ENCODE peak calls at places on chromosomes 5 and 9, in six cellular contexts. Q is GM12878, B is GM12891, D is HepG2, T is H1, M is K562. H is an unnamed sample.

GRCh38 chr5:177475563-177476427 is 2.4 kb upstream of the DBN1 start:
- DNase-seq in Q (no peak), B (no peak), D (no peak), T (no peak), M (no peak), H (no peak)

GRCh38 chr5:92729088-92729487 is 851.9 kb downstream of the NR2F1-AS1 start:
- DNase-seq in Q (no peak), B (no peak), D (no peak), T (no peak), M (no peak), H (no peak)

GRCh38 chr5:138714694-138715093 is 38.5 kb upstream of the CTNNA1 start:
- DNase-seq in Q (no peak), B (no peak), D (no peak), T (no peak), M (no peak), H (no peak)

GRCh38 chr5:83827111-83827541 is 106.5 kb upstream of the HAPLN1 start:
- DNase-seq in Q (no peak), B (no peak), D (no peak), T (no peak), M (no peak), H (no peak)

GRCh38 chr9:86843182-86843581 is 104.1 kb downstream of the GAS1 start:
- DNase-seq in Q (no peak), B (no peak), D (no peak), T (no peak), M (no peak), H (no peak)

GRCh38 chr5:28766565-28767158 is 1728.3 kb upstream of the CDH9 start:
- DNase-seq in Q (no peak), B (no peak), D (peak), T (no peak), M (no peak), H (no peak)

GRCh38 chr9:106994463-106994862 is 131.5 kb downstream of the ZNF462 start:
- DNase-seq in Q (no peak), B (no peak), D (no peak), T (no peak), M (no peak), H (no peak)

GRCh38 chr5:178870411-178870810 is 10.7 kb downstream of the ZNF354B start:
- DNase-seq in Q (no peak), B (no peak), D (no peak), T (no peak), M (no peak), H (no peak)

GRCh38 chr9:128098017-128098935 is 29.3 kb downstream of the PTGES2 start:
- DNase-seq in Q (no peak), B (no peak), D (peak), T (peak), M (peak), H (no peak)

DNA sequence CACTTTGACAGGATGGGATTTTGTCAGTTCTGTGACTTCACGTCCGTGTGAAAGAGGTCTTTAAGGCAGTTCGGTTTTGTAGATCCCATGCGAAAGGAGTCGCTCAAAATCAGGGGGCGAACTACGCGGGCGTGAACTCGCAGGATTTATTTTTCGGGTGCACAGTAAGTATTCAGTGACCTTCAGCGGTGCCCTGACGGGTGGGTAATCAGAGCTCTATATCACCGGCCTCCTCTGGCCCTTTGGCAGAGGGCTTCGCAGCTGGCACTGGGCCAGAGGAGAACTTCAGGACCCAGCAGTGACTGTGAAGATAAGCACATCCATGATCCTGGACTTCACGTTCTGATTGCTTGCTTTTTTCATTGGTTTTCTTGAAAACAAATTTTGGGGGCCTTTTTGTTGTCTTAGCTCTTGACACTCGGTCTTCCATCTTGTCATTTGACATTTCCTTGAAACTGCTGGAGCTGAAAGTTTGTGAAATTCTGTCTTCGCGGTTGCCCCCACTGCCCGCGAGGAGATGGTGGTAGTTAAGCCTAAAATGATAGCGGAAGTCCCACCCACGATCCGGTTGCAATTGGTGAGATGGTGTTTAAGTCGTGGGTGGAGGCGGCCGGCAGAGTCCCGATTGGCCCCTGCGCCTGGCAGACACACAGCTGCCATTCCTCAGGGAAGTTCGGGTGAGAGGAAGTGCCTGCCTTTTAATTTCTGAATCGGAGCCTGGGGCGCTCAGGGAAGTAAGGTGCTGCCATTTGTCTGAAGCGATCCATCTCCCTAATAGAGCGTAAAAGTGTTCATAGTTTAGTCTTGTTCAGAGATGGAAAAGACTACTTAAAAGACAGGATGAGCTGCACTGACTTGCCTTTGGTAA is at the start of gene FAM120AOS:
- DNase-seq in Q (peak), B (peak), D (peak), T (peak), M (peak), H (peak)
- TF ChIP-seq POLR2A in Q (peak), B (peak), D (peak), T (peak), M (peak), H (no peak)

DNA sequence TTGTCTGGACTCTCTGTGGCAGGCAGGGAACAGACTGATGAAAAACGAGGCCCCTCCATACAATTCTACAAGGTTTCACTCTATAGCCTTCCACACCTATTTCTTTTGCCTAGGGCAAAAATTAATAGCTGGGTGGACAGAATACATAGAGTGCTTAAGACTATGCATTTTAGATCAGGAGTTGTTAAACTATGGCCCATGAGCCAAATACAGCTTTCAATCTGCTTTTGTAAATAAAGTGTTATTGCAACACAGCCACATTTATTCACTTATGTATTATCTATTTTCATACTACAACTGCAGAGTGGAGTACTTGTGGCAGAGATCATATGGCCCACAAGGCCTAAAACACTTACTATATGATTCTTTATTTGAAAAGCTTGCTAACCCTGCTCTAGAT is 45.2 kb downstream of the SH3TC2 start:
- DNase-seq in Q (no peak), B (no peak), D (no peak), T (no peak), M (no peak), H (no peak)
- TF ChIP-seq TAF1 in Q (no peak), B (no peak), D (no peak), T (no peak), M (no peak), H (no peak)

GRCh38 chr9:110126457-110126856 is 81.5 kb downstream of the C9orf152 start:
- DNase-seq in Q (no peak), B (no peak), D (no peak), T (no peak), M (no peak), H (no peak)

GRCh38 chr9:110125763-110126351 is 82.1 kb downstream of the C9orf152 start:
- DNase-seq in Q (no peak), B (no peak), D (no peak), T (no peak), M (no peak), H (no peak)

GRCh38 chr9:110123364-110124095 is 84.4 kb downstream of the C9orf152 start:
- DNase-seq in Q (no peak), B (no peak), D (no peak), T (no peak), M (no peak), H (no peak)

GRCh38 chr9:110126986-110127864 is 80.7 kb downstream of the C9orf152 start:
- DNase-seq in Q (no peak), B (no peak), D (peak), T (no peak), M (no peak), H (no peak)

GRCh38 chr9:110125207-110125751 is 82.7 kb downstream of the C9orf152 start:
- DNase-seq in Q (no peak), B (no peak), D (peak), T (peak), M (no peak), H (no peak)
- TF ChIP-seq POLR2A in Q (no peak), B (no peak), D (peak), T (no peak), M (no peak), H (no peak)

DNA sequence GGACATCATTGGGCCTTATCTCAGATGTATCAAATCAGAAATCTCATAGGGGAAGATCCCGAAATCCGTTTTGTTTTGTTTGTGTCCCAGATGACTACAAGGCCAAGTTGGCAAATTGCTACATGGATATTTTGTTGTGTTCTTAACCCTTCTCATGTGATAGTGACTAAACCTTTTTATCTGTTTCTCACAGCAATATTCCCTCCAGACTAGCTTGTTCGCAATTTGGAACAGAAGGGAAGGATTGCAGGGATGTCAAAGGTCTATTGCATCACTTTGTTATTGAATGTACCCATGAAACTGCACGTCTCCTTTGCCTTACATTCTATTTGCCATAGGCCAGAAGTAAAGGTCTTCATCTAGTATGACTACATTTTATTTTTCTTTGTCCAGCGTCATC is 453.9 kb downstream of the NFIB start:
- DNase-seq in Q (no peak), B (no peak), D (no peak), T (no peak), M (no peak), H (no peak)
- TF ChIP-seq TAF1 in Q (no peak), B (no peak), D (no peak), T (no peak), M (no peak), H (no peak)

H was measured in GM12892.